ENCODE peak calls at places on chromosome 10, in four cellular contexts. Z, S, C and U are unnamed samples.

GRCh38 chr10:82850166-82850565 is 975.2 kb downstream of the NRG3 start:
- DNase-seq in S (no peak), C (no peak), Z (no peak), U (no peak)

GRCh38 chr10:125692246-125692931 is 9.4 kb upstream of the TEX36 start:
- DNase-seq in Z (no peak), C (no peak), S (no peak), U (no peak)

GRCh38 chr10:44206127-44206818 is 178.6 kb downstream of the CXCL12 start:
- DNase-seq in C (no peak), S (no peak), Z (no peak), U (no peak)

GRCh38 chr10:133327651-133328357 is 8.9 kb downstream of the CALY start:
- DNase-seq in C (no peak), Z (no peak), S (no peak), U (no peak)

GRCh38 chr10:34866848-34867247 is 51.8 kb upstream of the PARD3 start:
- DNase-seq in Z (no peak), C (no peak), S (no peak), U (peak; percentile 19)

GRCh38 chr10:62024026-62024701 is 122.7 kb downstream of the ARID5B start:
- DNase-seq in Z (no peak), S (no peak), C (no peak), U (no peak)

GRCh38 chr10:124621637-124622036 is 122.5 kb downstream of the FAM53B start:
- DNase-seq in Z (no peak), S (no peak), C (no peak), U (no peak)

GRCh38 chr10:25768167-25768566 is 165.9 kb upstream of the MYO3A start:
- DNase-seq in S (no peak), Z (no peak), C (no peak), U (no peak)

GRCh38 chr10:131684976-131685375 is 215.8 kb upstream of the PPP2R2D start:
- DNase-seq in S (no peak), Z (no peak), C (no peak), U (no peak)

GRCh38 chr10:60082341-60083038 is 176.1 kb upstream of the CCDC6 start:
- DNase-seq in C (no peak), S (no peak), Z (no peak), U (no peak)

GRCh38 chr10:60414877-60415585 is 25.4 kb upstream of the ANK3 start:
- DNase-seq in Z (peak; percentile 20), C (no peak), S (no peak), U (no peak)

GRCh38 chr10:68202965-68203358 is 29.0 kb downstream of the ATOH7 start:
- DNase-seq in Z (no peak), S (no peak), C (no peak), U (no peak)

GRCh38 chr10:119408969-119409371 is 133.5 kb downstream of the RGS10 start:
- DNase-seq in S (peak; percentile 44), Z (no peak), C (no peak), U (no peak)

GRCh38 chr10:114551310-114551972 is 106.6 kb downstream of the ABLIM1 start:
- DNase-seq in C (no peak), S (no peak), Z (no peak), U (no peak)

GRCh38 chr10:29828978-29829377 is 194.2 kb upstream of the SVIL start:
- DNase-seq in S (no peak), Z (no peak), C (no peak), U (no peak)

GRCh38 chr10:124285587-124286527 is 132.9 kb downstream of the OAT start:
- DNase-seq in S (no peak), Z (no peak), C (no peak), U (peak; percentile 6)

GRCh38 chr10:48253970-48254657 is 20.4 kb downstream of the FRMPD2 start:
- DNase-seq in S (no peak), C (no peak), Z (no peak), U (no peak)

GRCh38 chr10:3278771-3279170 is 106.2 kb upstream of the PITRM1 start:
- DNase-seq in S (no peak), C (no peak), Z (no peak), U (no peak)

GRCh38 chr10:36781570-36781969 is 343.8 kb upstream of the ANKRD30A start:
- DNase-seq in S (no peak), C (no peak), Z (no peak), U (no peak)

GRCh38 chr10:50919010-50919409 is 33.6 kb upstream of the A1CF start:
- DNase-seq in C (no peak), S (no peak), Z (no peak), U (no peak)

GRCh38 chr10:3500408-3500856 is 284.6 kb downstream of the KLF6 start:
- DNase-seq in Z (peak; percentile 88), S (peak; percentile 88), C (no peak), U (peak; percentile 54)

GRCh38 chr10:70551971-70552422 is 50.5 kb downstream of the PRF1 start:
- DNase-seq in Z (no peak), S (peak; percentile 80), C (no peak), U (no peak)

GRCh38 chr10:95133997-95134396 is 60.0 kb upstream of the ACSM6 start:
- DNase-seq in C (peak; percentile 6), S (no peak), Z (no peak), U (no peak)

GRCh38 chr10:127989481-127989964 is 82.6 kb downstream of the PTPRE start:
- DNase-seq in S (no peak), C (no peak), Z (no peak), U (no peak)

GRCh38 chr10:5910323-5911100 is 20.5 kb downstream of the FBH1 start:
- DNase-seq in S (no peak), C (no peak), Z (no peak), U (no peak)

GRCh38 chr10:48683893-48684292 is 780 bp upstream of the WDFY4 start:
- DNase-seq in S (no peak), C (no peak), Z (no peak), U (no peak)

GRCh38 chr10:48926764-48927163 is 12.9 kb downstream of the LRRC18 start:
- DNase-seq in C (no peak), S (no peak), Z (no peak), U (no peak)

GRCh38 chr10:101041252-101041761 is 10.3 kb downstream of the SFXN3 start:
- DNase-seq in C (peak; percentile 78), Z (peak; percentile 94), S (peak; percentile 81), U (peak; percentile 87)

GRCh38 chr10:35770817-35771355 is 128.8 kb upstream of the FZD8 start:
- DNase-seq in Z (no peak), S (no peak), C (no peak), U (no peak)

GRCh38 chr10:60778978-60779668 is 845 bp downstream of the CDK1 start:
- DNase-seq in S (no peak), Z (no peak), C (no peak), U (no peak)

DNA sequence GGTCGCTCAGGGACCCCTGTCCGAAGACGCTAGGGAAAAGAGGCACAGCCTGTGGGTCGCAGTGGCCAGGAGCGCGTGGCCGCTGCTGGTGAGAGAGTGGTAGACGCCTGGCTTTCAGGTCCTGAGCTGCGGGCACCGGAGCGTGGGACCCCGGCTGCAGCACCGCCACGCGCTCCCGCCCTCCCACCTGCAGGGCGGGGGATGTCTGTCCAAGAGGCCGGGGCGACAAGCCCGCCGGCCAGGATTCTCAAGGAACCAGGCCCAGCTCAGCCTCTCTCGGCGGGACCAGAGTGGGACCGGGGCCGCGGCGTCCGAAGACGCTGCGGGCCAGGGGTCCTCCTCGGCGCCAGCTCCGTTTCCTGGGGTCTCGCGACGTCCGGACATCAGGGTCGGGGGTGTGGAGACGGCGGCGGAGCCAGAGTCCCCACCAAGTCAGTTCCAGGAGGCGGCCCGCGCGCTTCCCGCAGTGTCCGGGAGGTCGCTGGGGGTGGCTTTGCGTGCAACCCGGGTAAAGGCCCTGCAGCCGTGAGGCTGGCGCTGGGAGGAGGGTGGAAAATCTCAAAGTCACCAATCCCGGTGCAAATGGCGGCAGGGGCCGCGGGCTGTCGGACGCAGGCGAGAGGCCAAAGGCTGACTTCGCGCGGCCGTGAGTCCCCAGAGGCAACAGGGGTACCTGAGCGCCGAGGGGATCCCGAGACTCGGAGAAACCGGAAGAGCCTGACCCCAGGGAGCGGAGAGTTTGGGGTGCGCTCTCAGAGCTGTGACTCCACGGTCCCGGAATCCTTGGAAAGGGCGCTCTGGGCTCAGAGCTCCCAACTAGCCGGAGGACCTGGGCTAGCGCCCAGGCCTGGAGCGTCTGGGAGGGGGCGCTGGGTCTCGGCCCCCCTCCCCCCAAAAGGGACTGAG is 5.4 kb downstream of the ZNF503 start:
- DNase-seq in S (no peak), C (no peak), Z (no peak), U (peak; percentile 38)
- TF ChIP-seq HMGXB4 in S (no peak), C (no peak), Z (no peak), U (no peak)

DNA sequence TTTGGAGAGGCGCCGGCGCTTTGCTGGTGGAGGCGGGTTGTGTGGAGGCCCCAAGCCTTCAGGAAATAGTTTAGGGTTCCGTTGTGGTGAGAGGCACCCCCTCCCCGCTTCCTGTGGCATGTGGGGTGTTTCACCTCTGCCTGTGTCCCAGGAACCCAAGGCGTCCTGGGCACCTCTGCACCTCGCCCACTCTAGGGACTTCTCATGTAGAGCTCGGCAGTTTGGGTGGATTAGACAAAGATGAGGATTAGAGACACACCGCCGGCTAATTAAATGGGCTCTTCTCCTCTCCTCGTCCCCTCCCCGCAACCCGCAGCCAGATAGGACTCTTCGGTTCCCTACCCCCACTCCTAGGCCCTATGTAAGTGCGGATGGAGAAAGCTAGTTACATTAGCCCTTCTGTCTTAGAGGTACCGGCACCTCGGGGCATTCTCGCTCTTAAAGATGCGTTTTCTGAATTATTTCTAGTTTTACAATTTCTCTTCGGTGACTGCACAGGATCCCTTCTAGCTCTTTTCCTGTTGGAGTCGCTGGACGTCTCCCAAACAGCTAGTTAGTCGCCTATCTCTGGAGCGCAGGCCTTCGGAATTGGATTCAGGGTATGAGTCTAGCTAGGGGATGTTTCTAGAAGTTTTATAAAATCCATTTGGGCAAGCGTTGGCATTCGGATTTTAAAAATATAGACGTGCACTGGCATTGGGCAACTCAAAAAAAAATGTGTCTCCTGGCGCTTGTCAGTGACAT is 7.8 kb downstream of the PTF1A start:
- DNase-seq in C (no peak), Z (no peak), S (no peak), U (peak; percentile 35)
- TF ChIP-seq HMGXB4 in C (no peak), Z (no peak), S (no peak), U (no peak)

GRCh38 chr10:24642921-24643678 is 80.6 kb downstream of the ARHGAP21 start:
- DNase-seq in Z (peak; percentile 62), C (peak; percentile 47), S (peak; percentile 89), U (no peak)
- TF ChIP-seq HMGXB4 in Z (no peak), C (no peak), S (no peak), U (no peak)

GRCh38 chr10:69360485-69361302 is 56.0 kb downstream of the TACR2 start:
- DNase-seq in C (no peak), S (no peak), Z (peak; percentile 94), U (no peak)

GRCh38 chr10:69364232-69364631 is 52.5 kb downstream of the TACR2 start:
- DNase-seq in C (no peak), Z (no peak), S (no peak), U (no peak)

GRCh38 chr10:69361303-69361614 is 55.5 kb downstream of the TACR2 start:
- DNase-seq in S (no peak), Z (no peak), C (no peak), U (no peak)

GRCh38 chr10:69363666-69364065 is 53.1 kb downstream of the TACR2 start:
- DNase-seq in Z (no peak), C (no peak), S (no peak), U (no peak)

GRCh38 chr10:69362471-69362954 is 54.2 kb downstream of the TACR2 start:
- DNase-seq in Z (no peak), S (no peak), C (no peak), U (no peak)
- TF ChIP-seq HMGXB4 in Z (no peak), S (no peak), C (no peak), U (no peak)